ENCODE peak calls at places on chromosomes 5 and 9, in six cellular contexts. One of them, this sample, is unnamed.

GRCh38 chr9:98021306-98022040 is 35.1 kb upstream of the NANS start:
- DNase-seq in astrocyte of the hippocampus: no peak
- DNase-seq in activated gamma-delta T cell treated with Interleukin-2 at 50 U/mL for 16 hours: no peak
- DNase-seq in lower leg skin: no peak
- DNase-seq in cardiac fibroblast: no peak
- DNase-seq in DMS153: no peak
- DNase-seq in this sample: no peak

GRCh38 chr5:127298623-127299022 is 8.0 kb downstream of the MEGF10 start:
- DNase-seq in astrocyte of the hippocampus: no peak
- DNase-seq in activated gamma-delta T cell treated with Interleukin-2 at 50 U/mL for 16 hours: no peak
- DNase-seq in lower leg skin: no peak
- DNase-seq in cardiac fibroblast: no peak
- DNase-seq in DMS153: no peak
- DNase-seq in this sample: no peak

GRCh38 chr5:61575103-61575502 is 243.0 kb downstream of the ZSWIM6 start:
- DNase-seq in astrocyte of the hippocampus: peak
- DNase-seq in activated gamma-delta T cell treated with Interleukin-2 at 50 U/mL for 16 hours: no peak
- DNase-seq in lower leg skin: no peak
- DNase-seq in cardiac fibroblast: peak
- DNase-seq in DMS153: no peak
- DNase-seq in this sample: peak

GRCh38 chr5:125251703-125252102 is 505.3 kb upstream of the ZNF608 start:
- DNase-seq in astrocyte of the hippocampus: no peak
- DNase-seq in activated gamma-delta T cell treated with Interleukin-2 at 50 U/mL for 16 hours: no peak
- DNase-seq in lower leg skin: no peak
- DNase-seq in cardiac fibroblast: no peak
- DNase-seq in DMS153: no peak
- DNase-seq in this sample: no peak

GRCh38 chr5:92548351-92548750 is 1032.7 kb downstream of the NR2F1-AS1 start:
- DNase-seq in astrocyte of the hippocampus: peak
- DNase-seq in activated gamma-delta T cell treated with Interleukin-2 at 50 U/mL for 16 hours: no peak
- DNase-seq in lower leg skin: no peak
- DNase-seq in cardiac fibroblast: no peak
- DNase-seq in DMS153: no peak
- DNase-seq in this sample: no peak

GRCh38 chr5:173746050-173746449 is 129.6 kb upstream of the BOD1 start:
- DNase-seq in astrocyte of the hippocampus: no peak
- DNase-seq in activated gamma-delta T cell treated with Interleukin-2 at 50 U/mL for 16 hours: no peak
- DNase-seq in lower leg skin: no peak
- DNase-seq in cardiac fibroblast: peak
- DNase-seq in DMS153: no peak
- DNase-seq in this sample: no peak

GRCh38 chr5:146020100-146020499 is 83.7 kb downstream of the SH3RF2 start:
- DNase-seq in astrocyte of the hippocampus: no peak
- DNase-seq in activated gamma-delta T cell treated with Interleukin-2 at 50 U/mL for 16 hours: no peak
- DNase-seq in lower leg skin: no peak
- DNase-seq in cardiac fibroblast: no peak
- DNase-seq in DMS153: no peak
- DNase-seq in this sample: no peak

GRCh38 chr9:20853866-20854265 is 169.8 kb downstream of the FOCAD start:
- DNase-seq in astrocyte of the hippocampus: no peak
- DNase-seq in activated gamma-delta T cell treated with Interleukin-2 at 50 U/mL for 16 hours: no peak
- DNase-seq in lower leg skin: no peak
- DNase-seq in cardiac fibroblast: no peak
- DNase-seq in DMS153: no peak
- DNase-seq in this sample: no peak

GRCh38 chr9:117546894-117547293 is 132.0 kb upstream of the ASTN2 start:
- DNase-seq in astrocyte of the hippocampus: peak
- DNase-seq in activated gamma-delta T cell treated with Interleukin-2 at 50 U/mL for 16 hours: no peak
- DNase-seq in lower leg skin: no peak
- DNase-seq in cardiac fibroblast: no peak
- DNase-seq in DMS153: peak
- DNase-seq in this sample: no peak

GRCh38 chr9:121924700-121925099 is 168.4 kb downstream of the TTLL11 start:
- DNase-seq in astrocyte of the hippocampus: no peak
- DNase-seq in activated gamma-delta T cell treated with Interleukin-2 at 50 U/mL for 16 hours: no peak
- DNase-seq in lower leg skin: no peak
- DNase-seq in cardiac fibroblast: no peak
- DNase-seq in DMS153: no peak
- DNase-seq in this sample: no peak

GRCh38 chr9:106962615-106963363 is 99.8 kb downstream of the ZNF462 start:
- DNase-seq in astrocyte of the hippocampus: peak
- DNase-seq in activated gamma-delta T cell treated with Interleukin-2 at 50 U/mL for 16 hours: no peak
- DNase-seq in lower leg skin: no peak
- DNase-seq in cardiac fibroblast: peak
- DNase-seq in DMS153: no peak
- DNase-seq in this sample: no peak

GRCh38 chr9:93224591-93224990 is 40.7 kb downstream of the WNK2 start:
- DNase-seq in astrocyte of the hippocampus: peak
- DNase-seq in activated gamma-delta T cell treated with Interleukin-2 at 50 U/mL for 16 hours: no peak
- DNase-seq in lower leg skin: peak
- DNase-seq in cardiac fibroblast: no peak
- DNase-seq in DMS153: peak
- DNase-seq in this sample: no peak

GRCh38 chr9:106156462-106156861 is 462.1 kb downstream of the TMEM38B start:
- DNase-seq in astrocyte of the hippocampus: no peak
- DNase-seq in activated gamma-delta T cell treated with Interleukin-2 at 50 U/mL for 16 hours: no peak
- DNase-seq in lower leg skin: no peak
- DNase-seq in cardiac fibroblast: no peak
- DNase-seq in DMS153: no peak
- DNase-seq in this sample: no peak

GRCh38 chr9:95120781-95121370 is 196.6 kb downstream of the FANCC start:
- DNase-seq in astrocyte of the hippocampus: peak
- DNase-seq in activated gamma-delta T cell treated with Interleukin-2 at 50 U/mL for 16 hours: no peak
- DNase-seq in lower leg skin: no peak
- DNase-seq in cardiac fibroblast: no peak
- DNase-seq in DMS153: no peak
- DNase-seq in this sample: no peak

GRCh38 chr9:120100595-120100994 is 479.4 kb downstream of the CDK5RAP2 start:
- DNase-seq in astrocyte of the hippocampus: no peak
- DNase-seq in activated gamma-delta T cell treated with Interleukin-2 at 50 U/mL for 16 hours: no peak
- DNase-seq in lower leg skin: no peak
- DNase-seq in cardiac fibroblast: no peak
- DNase-seq in DMS153: no peak
- DNase-seq in this sample: no peak

GRCh38 chr5:58024151-58024550 is 435.7 kb downstream of the PLK2 start:
- DNase-seq in astrocyte of the hippocampus: no peak
- DNase-seq in activated gamma-delta T cell treated with Interleukin-2 at 50 U/mL for 16 hours: no peak
- DNase-seq in lower leg skin: no peak
- DNase-seq in cardiac fibroblast: no peak
- DNase-seq in DMS153: no peak
- DNase-seq in this sample: no peak

GRCh38 chr5:11072556-11072955 is 311.5 kb upstream of the DAP start:
- DNase-seq in astrocyte of the hippocampus: no peak
- DNase-seq in activated gamma-delta T cell treated with Interleukin-2 at 50 U/mL for 16 hours: no peak
- DNase-seq in lower leg skin: no peak
- DNase-seq in cardiac fibroblast: no peak
- DNase-seq in DMS153: no peak
- DNase-seq in this sample: no peak

GRCh38 chr9:135282001-135282731 is 194.7 kb downstream of the OLFM1 start:
- DNase-seq in astrocyte of the hippocampus: peak
- DNase-seq in activated gamma-delta T cell treated with Interleukin-2 at 50 U/mL for 16 hours: no peak
- DNase-seq in lower leg skin: peak
- DNase-seq in cardiac fibroblast: peak
- DNase-seq in DMS153: peak
- DNase-seq in this sample: no peak

GRCh38 chr9:124869466-124869985 is 7.6 kb downstream of the ARPC5L start:
- DNase-seq in astrocyte of the hippocampus: peak
- DNase-seq in activated gamma-delta T cell treated with Interleukin-2 at 50 U/mL for 16 hours: peak
- DNase-seq in lower leg skin: no peak
- DNase-seq in cardiac fibroblast: no peak
- DNase-seq in DMS153: no peak
- DNase-seq in this sample: no peak

GRCh38 chr5:170576602-170577584 is 73.1 kb downstream of the KCNIP1 start:
- DNase-seq in astrocyte of the hippocampus: no peak
- DNase-seq in activated gamma-delta T cell treated with Interleukin-2 at 50 U/mL for 16 hours: no peak
- DNase-seq in lower leg skin: no peak
- DNase-seq in cardiac fibroblast: no peak
- DNase-seq in DMS153: no peak
- DNase-seq in this sample: peak

GRCh38 chr9:96258967-96259366 is 43.0 kb downstream of the HSD17B3 start:
- DNase-seq in astrocyte of the hippocampus: no peak
- DNase-seq in activated gamma-delta T cell treated with Interleukin-2 at 50 U/mL for 16 hours: no peak
- DNase-seq in lower leg skin: no peak
- DNase-seq in cardiac fibroblast: no peak
- DNase-seq in DMS153: peak
- DNase-seq in this sample: no peak

GRCh38 chr5:39716532-39716971 is 291.8 kb upstream of the DAB2 start:
- DNase-seq in astrocyte of the hippocampus: peak
- DNase-seq in activated gamma-delta T cell treated with Interleukin-2 at 50 U/mL for 16 hours: peak
- DNase-seq in lower leg skin: peak
- DNase-seq in cardiac fibroblast: peak
- DNase-seq in DMS153: peak
- DNase-seq in this sample: peak

GRCh38 chr5:150075233-150075632 is 11.1 kb downstream of the CSF1R start:
- DNase-seq in astrocyte of the hippocampus: no peak
- DNase-seq in activated gamma-delta T cell treated with Interleukin-2 at 50 U/mL for 16 hours: no peak
- DNase-seq in lower leg skin: no peak
- DNase-seq in cardiac fibroblast: no peak
- DNase-seq in DMS153: no peak
- DNase-seq in this sample: no peak

GRCh38 chr9:130040901-130041647 is 1.9 kb downstream of the FNBP1 start:
- DNase-seq in astrocyte of the hippocampus: no peak
- DNase-seq in activated gamma-delta T cell treated with Interleukin-2 at 50 U/mL for 16 hours: no peak
- DNase-seq in lower leg skin: no peak
- DNase-seq in cardiac fibroblast: no peak
- DNase-seq in DMS153: no peak
- DNase-seq in this sample: no peak

GRCh38 chr5:143759368-143760136 is 52.4 kb upstream of the HMHB1 start:
- DNase-seq in astrocyte of the hippocampus: no peak
- DNase-seq in activated gamma-delta T cell treated with Interleukin-2 at 50 U/mL for 16 hours: no peak
- DNase-seq in lower leg skin: no peak
- DNase-seq in cardiac fibroblast: no peak
- DNase-seq in DMS153: no peak
- DNase-seq in this sample: no peak

GRCh38 chr5:8912106-8912505 is 633.8 kb downstream of the SEMA5A start:
- DNase-seq in astrocyte of the hippocampus: peak
- DNase-seq in activated gamma-delta T cell treated with Interleukin-2 at 50 U/mL for 16 hours: no peak
- DNase-seq in lower leg skin: no peak
- DNase-seq in cardiac fibroblast: peak
- DNase-seq in DMS153: no peak
- DNase-seq in this sample: no peak

GRCh38 chr9:76203373-76203772 is 190.9 kb downstream of the RFK start:
- DNase-seq in astrocyte of the hippocampus: no peak
- DNase-seq in activated gamma-delta T cell treated with Interleukin-2 at 50 U/mL for 16 hours: no peak
- DNase-seq in lower leg skin: no peak
- DNase-seq in cardiac fibroblast: no peak
- DNase-seq in DMS153: no peak
- DNase-seq in this sample: no peak

GRCh38 chr5:54993318-54993717 is 7.9 kb upstream of the ESM1 start:
- DNase-seq in astrocyte of the hippocampus: peak
- DNase-seq in activated gamma-delta T cell treated with Interleukin-2 at 50 U/mL for 16 hours: no peak
- DNase-seq in lower leg skin: no peak
- DNase-seq in cardiac fibroblast: peak
- DNase-seq in DMS153: no peak
- DNase-seq in this sample: no peak

GRCh38 chr5:154571325-154572035 is 93.5 kb upstream of the HAND1 start:
- DNase-seq in astrocyte of the hippocampus: no peak
- DNase-seq in activated gamma-delta T cell treated with Interleukin-2 at 50 U/mL for 16 hours: no peak
- DNase-seq in lower leg skin: no peak
- DNase-seq in cardiac fibroblast: no peak
- DNase-seq in DMS153: no peak
- DNase-seq in this sample: no peak

GRCh38 chr5:68504306-68504705 is 288.8 kb downstream of the PIK3R1 start:
- DNase-seq in astrocyte of the hippocampus: no peak
- DNase-seq in activated gamma-delta T cell treated with Interleukin-2 at 50 U/mL for 16 hours: no peak
- DNase-seq in lower leg skin: no peak
- DNase-seq in cardiac fibroblast: no peak
- DNase-seq in DMS153: no peak
- DNase-seq in this sample: no peak

GRCh38 chr5:65769539-65769938 is 47.5 kb downstream of the NLN start:
- DNase-seq in astrocyte of the hippocampus: peak
- DNase-seq in activated gamma-delta T cell treated with Interleukin-2 at 50 U/mL for 16 hours: no peak
- DNase-seq in lower leg skin: no peak
- DNase-seq in cardiac fibroblast: peak
- DNase-seq in DMS153: no peak
- DNase-seq in this sample: peak

GRCh38 chr9:124652203-124652992 is 118.7 kb downstream of the NR6A1 start:
- DNase-seq in astrocyte of the hippocampus: peak
- DNase-seq in activated gamma-delta T cell treated with Interleukin-2 at 50 U/mL for 16 hours: no peak
- DNase-seq in lower leg skin: peak
- DNase-seq in cardiac fibroblast: peak
- DNase-seq in DMS153: no peak
- DNase-seq in this sample: peak

GRCh38 chr9:70795841-70796240 is 325.6 kb downstream of the TRPM3 start:
- DNase-seq in astrocyte of the hippocampus: peak
- DNase-seq in activated gamma-delta T cell treated with Interleukin-2 at 50 U/mL for 16 hours: no peak
- DNase-seq in lower leg skin: no peak
- DNase-seq in cardiac fibroblast: no peak
- DNase-seq in DMS153: no peak
- DNase-seq in this sample: no peak

GRCh38 chr5:94066437-94067207 is 325.2 kb upstream of the POU5F2 start:
- DNase-seq in astrocyte of the hippocampus: no peak
- DNase-seq in activated gamma-delta T cell treated with Interleukin-2 at 50 U/mL for 16 hours: no peak
- DNase-seq in lower leg skin: no peak
- DNase-seq in cardiac fibroblast: no peak
- DNase-seq in DMS153: no peak
- DNase-seq in this sample: no peak

GRCh38 chr5:170861855-170862766 is at the start of gene RANBP17:
- DNase-seq in astrocyte of the hippocampus: peak
- DNase-seq in activated gamma-delta T cell treated with Interleukin-2 at 50 U/mL for 16 hours: no peak
- DNase-seq in lower leg skin: no peak
- DNase-seq in cardiac fibroblast: peak
- DNase-seq in DMS153: no peak
- DNase-seq in this sample: peak

GRCh38 chr5:41172012-41172411 is 41.3 kb downstream of the C6 start:
- DNase-seq in astrocyte of the hippocampus: no peak
- DNase-seq in activated gamma-delta T cell treated with Interleukin-2 at 50 U/mL for 16 hours: no peak
- DNase-seq in lower leg skin: no peak
- DNase-seq in cardiac fibroblast: no peak
- DNase-seq in DMS153: no peak
- DNase-seq in this sample: no peak

GRCh38 chr5:67648201-67648671 is 451.6 kb upstream of the CD180 start:
- DNase-seq in astrocyte of the hippocampus: peak
- DNase-seq in activated gamma-delta T cell treated with Interleukin-2 at 50 U/mL for 16 hours: no peak
- DNase-seq in lower leg skin: peak
- DNase-seq in cardiac fibroblast: peak
- DNase-seq in DMS153: peak
- DNase-seq in this sample: peak